ENCODE peak calls at places on chromosomes 3 and 15, in ten cellular contexts. C, B, O, T, L, Q, W, H, Y and J are unnamed samples.

GRCh38 chr3:55779543-55779942 is 292.4 kb upstream of the WNT5A start:
- DNase-seq in L (no peak), Q (no peak), O (no peak), Y (no peak), H (no peak), B (no peak), W (no peak), C (no peak), T (no peak), J (no peak)

GRCh38 chr3:189392969-189393368 is 221.2 kb downstream of the TPRG1 start:
- DNase-seq in W (peak; percentile 71), L (no peak), H (no peak), O (no peak), Q (no peak), T (peak; percentile 67), B (no peak), C (no peak), Y (no peak), J (no peak)

GRCh38 chr3:47741925-47742324 is 39.8 kb downstream of the SMARCC1 start:
- DNase-seq in Y (no peak), B (no peak), L (no peak), O (no peak), C (no peak), W (no peak), T (no peak), H (no peak), Q (no peak), J (no peak)

GRCh38 chr15:87570186-87570585 is 686.4 kb downstream of the NTRK3 start:
- DNase-seq in T (peak; percentile 46), Q (no peak), Y (no peak), W (no peak), H (no peak), C (no peak), B (no peak), O (no peak), L (no peak), J (no peak)

GRCh38 chr3:3907023-3907422 is 107.8 kb downstream of the LRRN1 start:
- DNase-seq in B (no peak), T (no peak), H (no peak), C (no peak), Q (no peak), O (no peak), Y (no peak), W (no peak), L (no peak), J (no peak)

GRCh38 chr3:125116311-125117069 is 60.7 kb upstream of the HEG1 start:
- DNase-seq in W (no peak), Y (peak; percentile 83), L (no peak), B (no peak), O (peak; percentile 34), H (no peak), Q (no peak), C (no peak), T (peak; percentile 88), J (no peak)

GRCh38 chr15:39565851-39566250 is 15.0 kb upstream of the THBS1 start:
- DNase-seq in O (no peak), T (no peak), Q (no peak), H (no peak), W (no peak), L (no peak), B (no peak), Y (no peak), C (no peak), J (no peak)

GRCh38 chr3:70580021-70580420 is 267.6 kb upstream of the MDFIC2 start:
- DNase-seq in T (peak; percentile 13), Y (no peak), W (no peak), H (no peak), L (no peak), O (no peak), Q (no peak), C (no peak), B (no peak), J (no peak)

GRCh38 chr3:189941679-189942078 is 179.0 kb downstream of the P3H2 start:
- DNase-seq in O (no peak), Y (no peak), Q (no peak), W (peak; percentile 37), C (no peak), T (peak; percentile 89), L (no peak), H (no peak), B (no peak), J (no peak)

GRCh38 chr15:58701376-58701775 is 48.1 kb downstream of the ADAM10 start:
- DNase-seq in T (no peak), W (no peak), L (no peak), O (no peak), Y (no peak), Q (no peak), H (no peak), B (no peak), C (no peak), J (no peak)

GRCh38 chr3:168123211-168124173 is 27.8 kb upstream of the GOLIM4 start:
- DNase-seq in O (no peak), H (no peak), B (no peak), T (peak; percentile 23), Y (no peak), C (no peak), L (no peak), W (no peak), Q (no peak), J (no peak)

GRCh38 chr3:197749315-197749600 is 425 bp upstream of the FYTTD1 start:
- DNase-seq in C (no peak), W (peak; percentile 39), T (peak; percentile 66), Y (no peak), H (peak; percentile 76), O (no peak), B (no peak), L (no peak), Q (no peak), J (no peak)

DNA sequence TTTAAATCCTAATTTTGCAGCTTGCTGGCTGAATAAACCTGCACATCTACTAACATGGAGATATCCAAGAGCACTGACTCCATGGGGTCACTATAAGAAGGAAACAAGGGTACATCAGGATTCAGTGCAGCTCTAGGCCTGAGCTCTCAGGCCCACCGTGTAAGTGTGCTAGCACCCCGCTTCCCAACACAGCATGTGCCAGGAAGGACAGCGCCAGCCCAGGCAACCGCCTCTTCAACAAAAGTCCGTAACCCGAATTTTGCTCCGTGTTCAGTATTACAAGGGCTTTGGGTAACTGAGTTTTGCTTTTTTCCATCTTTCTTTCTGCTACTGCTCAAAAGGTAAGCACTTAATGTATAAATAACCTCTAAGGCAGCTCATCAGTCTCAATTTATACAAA is 89.8 kb downstream of the LRIG1 start:
- DNase-seq in Q (no peak), L (no peak), C (no peak), T (no peak), H (no peak), Y (no peak), W (no peak), B (no peak), O (no peak), J (no peak)
- H3K36me3 ChIP-seq in Q (peaks cover 76% of the 10 kb centered on the region), L (peaks cover 50% of the 10 kb centered on the region), C (peaks cover 5% of the 10 kb centered on the region), T (peaks cover 19% of the 10 kb centered on the region), H (peaks cover 31% of the 10 kb centered on the region), Y (peaks cover 3% of the 10 kb centered on the region), W (peaks cover 56% of the 10 kb centered on the region), B (peaks cover 92% of the 10 kb centered on the region), O (no peaks in the 10 kb centered on the region), J (peaks cover 82% of the 10 kb centered on the region)

GRCh38 chr15:90159213-90159612 is 41.9 kb upstream of the SEMA4B start:
- DNase-seq in L (no peak), B (no peak), H (no peak), T (no peak), C (no peak), W (peak; percentile 36), Q (no peak), O (no peak), Y (no peak), J (no peak)
- H3K27ac ChIP-seq in L (no peak overlapping the region), B (no peak overlapping the region), H (no peak overlapping the region), T (no peak overlapping the region), C (no peak overlapping the region), W (peak overlapping the region; percentile 78), Q (peak overlapping the region; percentile 82), O (no peak overlapping the region), Y (peak overlapping the region; percentile 66), J (peak overlapping the region; percentile 66)

DNA sequence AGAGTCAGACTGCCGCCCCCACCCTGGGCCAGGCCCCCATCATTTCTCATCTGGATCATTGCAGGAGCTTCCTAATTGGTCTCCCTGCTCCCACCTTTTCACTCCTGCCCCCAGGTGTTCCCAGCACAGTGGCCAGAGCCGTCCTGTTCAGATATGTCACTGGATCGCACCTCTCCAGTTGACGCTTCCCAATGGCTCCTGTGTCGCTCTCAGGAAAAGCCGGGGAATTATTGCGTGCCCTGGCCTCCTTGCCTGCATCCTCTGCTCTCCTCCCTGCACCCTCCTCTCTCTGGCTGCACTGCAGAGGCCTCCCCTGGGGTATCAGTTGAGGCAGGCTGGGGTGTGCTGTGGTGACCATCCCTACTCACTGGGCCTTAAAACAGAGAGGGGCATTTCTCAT is 25.5 kb upstream of the CYP11A1 start:
- DNase-seq in T (no peak), W (no peak), O (no peak), C (no peak), H (no peak), Q (no peak), L (no peak), Y (no peak), B (no peak), J (no peak)
- H3K27me3 ChIP-seq in T (no peaks in the 10 kb centered on the region), W (no peaks in the 10 kb centered on the region), O (no peaks in the 10 kb centered on the region), C (no peaks in the 10 kb centered on the region), H (no peaks in the 10 kb centered on the region), Q (no peaks in the 10 kb centered on the region), L (no peaks in the 10 kb centered on the region), Y (no peaks in the 10 kb centered on the region), B (no peaks in the 10 kb centered on the region), J (no peaks in the 10 kb centered on the region)

GRCh38 chr3:45488581-45488980 is 100.2 kb downstream of the LARS2 start:
- DNase-seq in C (no peak), O (no peak), H (no peak), B (no peak), Q (no peak), W (no peak), T (no peak), Y (no peak), L (no peak), J (no peak)
- H3K36me3 ChIP-seq in C (peaks cover 3% of the 10 kb centered on the region), O (no peaks in the 10 kb centered on the region), H (peaks cover 12% of the 10 kb centered on the region), B (peaks cover 49% of the 10 kb centered on the region), Q (peaks cover 79% of the 10 kb centered on the region), W (peaks cover 11% of the 10 kb centered on the region), T (peaks cover 2% of the 10 kb centered on the region), Y (no peaks in the 10 kb centered on the region), L (peaks cover 7% of the 10 kb centered on the region), J (peaks cover 60% of the 10 kb centered on the region)

GRCh38 chr15:92819312-92820232 is 80.6 kb upstream of the CHD2 start:
- DNase-seq in B (no peak), Q (no peak), C (no peak), Y (no peak), L (no peak), O (no peak), W (no peak), H (peak; percentile 13), T (peak; percentile 35), J (no peak)
- H3K27ac ChIP-seq in B (peak overlapping the region; percentile 73), Q (peak overlapping the region; percentile 77), C (peak overlapping the region; percentile 46), Y (peak overlapping the region; percentile 90), L (peak overlapping the region; percentile 58), O (no peak overlapping the region), W (peak overlapping the region; percentile 81), H (peak overlapping the region; percentile 85), T (peak overlapping the region; percentile 81), J (peak overlapping the region; percentile 86)

GRCh38 chr3:25724948-25725645 is 58.1 kb downstream of the NGLY1 start:
- DNase-seq in T (no peak), B (no peak), O (no peak), Q (no peak), H (no peak), W (no peak), C (no peak), L (no peak), Y (no peak), J (no peak)
- H3K27me3 ChIP-seq in T (no peaks in the 10 kb centered on the region), B (no peaks in the 10 kb centered on the region), O (no peaks in the 10 kb centered on the region), Q (no peaks in the 10 kb centered on the region), H (no peaks in the 10 kb centered on the region), W (no peaks in the 10 kb centered on the region), C (no peaks in the 10 kb centered on the region), L (no peaks in the 10 kb centered on the region), Y (no peaks in the 10 kb centered on the region), J (no peaks in the 10 kb centered on the region)